ENCODE peak calls at places on chromosome 19, in six cellular contexts. Q, D, A, C, V and H are unnamed samples.

GRCh38 chr19:32876919-32877285 is 7.3 kb upstream of the SLC7A9 start:
- DNase-seq in V (peak), C (peak), D (no peak), A (no peak), Q (no peak), H (no peak)

GRCh38 chr19:51471527-51471926 is 6.8 kb upstream of the CEACAM18 start:
- DNase-seq in Q (no peak), V (no peak), D (no peak), A (no peak), C (no peak), H (no peak)

GRCh38 chr19:9150650-9151049 is 10.5 kb downstream of the ZNF317 start:
- DNase-seq in D (no peak), V (no peak), A (no peak), Q (no peak), C (no peak), H (no peak)

GRCh38 chr19:9768175-9769112 is at the start of gene ZNF846:
- DNase-seq in C (peak), A (peak), Q (peak), D (peak), V (peak), H (peak)

GRCh38 chr19:43534811-43535761 is 2.1 kb downstream of the ZNF575 start:
- DNase-seq in Q (peak), D (peak), C (peak), A (peak), V (peak), H (peak)

GRCh38 chr19:38974599-38975213 is 836 bp downstream of the FBXO17 start:
- DNase-seq in V (no peak), D (no peak), C (peak), A (no peak), Q (no peak), H (no peak)

GRCh38 chr19:40990972-40991381 is at the start of gene CYP2B6:
- DNase-seq in V (no peak), A (no peak), D (no peak), C (no peak), Q (no peak), H (no peak)

GRCh38 chr19:8017808-8018207 is 12.4 kb upstream of the ELAVL1 start:
- DNase-seq in Q (peak), V (no peak), C (no peak), D (no peak), A (no peak), H (no peak)

GRCh38 chr19:10718205-10719196 is 622 bp downstream of the DNM2 start:
- DNase-seq in D (peak), V (no peak), Q (peak), A (no peak), C (peak), H (peak)

GRCh38 chr19:17703823-17704463 is 15.3 kb upstream of the MAP1S start:
- DNase-seq in C (no peak), V (peak), D (no peak), A (no peak), Q (peak), H (no peak)

GRCh38 chr19:18470153-18470552 is 32.2 kb upstream of the ISYNA1 start:
- DNase-seq in Q (no peak), C (peak), A (no peak), V (no peak), D (no peak), H (no peak)

GRCh38 chr19:10036601-10037071 is 23.4 kb downstream of the RDH8 start:
- DNase-seq in A (no peak), D (no peak), Q (no peak), V (no peak), C (peak), H (no peak)

GRCh38 chr19:56089344-56089743 is 31.8 kb downstream of the ZNF787 start:
- DNase-seq in A (no peak), V (no peak), D (no peak), Q (no peak), C (no peak), H (no peak)

GRCh38 chr19:38711726-38712153 is 32.5 kb downstream of the CAPN12 start:
- DNase-seq in C (no peak), A (no peak), V (peak), D (no peak), Q (peak), H (no peak)

GRCh38 chr19:32387701-32388392 is 17.7 kb upstream of the DPY19L3 start:
- DNase-seq in A (no peak), V (peak), Q (no peak), C (no peak), D (no peak), H (no peak)

GRCh38 chr19:35991731-35992450 is 3.1 kb upstream of the SDHAF1 start:
- DNase-seq in C (no peak), D (no peak), Q (no peak), A (no peak), V (no peak), H (no peak)

GRCh38 chr19:3778899-3779723 is 7.1 kb downstream of the MATK start:
- DNase-seq in D (no peak), Q (no peak), V (no peak), C (no peak), A (no peak), H (no peak)

GRCh38 chr19:18173054-18173571 is 500 bp upstream of the IFI30 start:
- DNase-seq in Q (peak), V (no peak), C (no peak), A (no peak), D (peak), H (no peak)

GRCh38 chr19:15285896-15286591 is 46.3 kb downstream of the BRD4 start:
- DNase-seq in C (no peak), V (no peak), Q (no peak), D (no peak), A (no peak), H (no peak)

GRCh38 chr19:15287496-15287895 is 44.8 kb downstream of the BRD4 start:
- DNase-seq in A (no peak), C (no peak), D (no peak), V (no peak), Q (no peak), H (no peak)

GRCh38 chr19:15284896-15285295 is 47.4 kb downstream of the BRD4 start:
- DNase-seq in A (no peak), Q (no peak), C (no peak), V (no peak), D (no peak), H (no peak)

GRCh38 chr19:15288146-15288963 is 44.0 kb downstream of the BRD4 start:
- DNase-seq in C (no peak), A (no peak), D (no peak), Q (no peak), V (no peak), H (peak)

GRCh38 chr19:15286688-15287355 is 45.5 kb downstream of the BRD4 start:
- DNase-seq in V (no peak), A (no peak), C (no peak), D (no peak), Q (no peak), H (no peak)
- H3K4me3 ChIP-seq in V (no peak), A (no peak), C (no peak), D (no peak), Q (no peak), H (no peak)

GRCh38 chr19:30997222-30997621 is 352.0 kb downstream of the TSHZ3 start:
- DNase-seq in D (no peak), A (no peak), Q (no peak), V (no peak), C (no peak), H (no peak)

GRCh38 chr19:31000913-31001312 is 348.3 kb downstream of the TSHZ3 start:
- DNase-seq in A (no peak), C (no peak), D (no peak), V (no peak), Q (no peak), H (no peak)

GRCh38 chr19:30999726-31000125 is 349.5 kb downstream of the TSHZ3 start:
- DNase-seq in A (no peak), V (no peak), D (no peak), C (no peak), Q (no peak), H (no peak)

GRCh38 chr19:31002852-31003251 is 346.4 kb downstream of the TSHZ3 start:
- DNase-seq in Q (no peak), D (no peak), C (no peak), V (no peak), A (no peak), H (no peak)
- TF ChIP-seq CTCF in Q (no peak), D (no peak), C (peak), V (no peak), A (no peak), H (no peak)

DNA sequence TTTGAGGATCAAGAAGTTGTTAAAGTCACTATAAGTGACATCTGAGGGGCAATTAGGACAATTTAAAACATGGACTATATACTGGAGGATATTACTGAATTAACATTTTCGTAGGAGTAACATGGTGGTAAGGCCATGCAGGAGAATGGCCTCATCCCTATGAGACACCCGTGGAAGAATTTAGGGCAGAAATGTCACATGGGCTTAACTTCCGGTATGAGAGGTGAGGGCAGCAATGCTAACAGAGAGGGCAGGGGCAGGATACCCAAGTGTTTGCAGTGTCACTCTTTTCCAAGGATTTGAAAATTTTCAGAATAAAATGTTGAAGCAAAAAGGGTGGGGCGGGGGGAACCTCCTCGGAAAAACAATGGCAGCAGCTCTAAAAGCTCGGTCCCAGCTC is 23.6 kb downstream of the RANBP3 start:
- DNase-seq in C (no peak), A (no peak), V (no peak), Q (no peak), D (no peak), H (no peak)
- H3K27ac ChIP-seq in C (peak), A (peak), V (peak), Q (peak), D (peak), H (peak)

GRCh38 chr19:20664917-20665781 is 3.8 kb upstream of the ZNF626 start:
- DNase-seq in A (no peak), V (no peak), C (peak), D (no peak), Q (no peak), H (no peak)
- H3K4me3 ChIP-seq in A (peak), V (peak), C (no peak), D (no peak), Q (peak), H (no peak)

GRCh38 chr19:45254044-45254531 is 3.0 kb downstream of the MARK4 start:
- DNase-seq in A (no peak), D (no peak), V (no peak), Q (no peak), C (no peak), H (no peak)
- TF ChIP-seq CTCF in A (peak), D (no peak), V (peak), Q (peak), C (no peak), H (no peak)

GRCh38 chr19:15316498-15316897 is 15.8 kb downstream of the BRD4 start:
- DNase-seq in D (peak), A (no peak), Q (no peak), C (no peak), V (no peak), H (no peak)

GRCh38 chr19:15313649-15314279 is 18.6 kb downstream of the BRD4 start:
- DNase-seq in D (peak), C (no peak), Q (no peak), V (no peak), A (no peak), H (no peak)

GRCh38 chr19:15318241-15318691 is 14.1 kb downstream of the BRD4 start:
- DNase-seq in D (peak), Q (no peak), A (no peak), C (no peak), V (no peak), H (no peak)

GRCh38 chr19:15317392-15318011 is 14.8 kb downstream of the BRD4 start:
- DNase-seq in Q (no peak), D (no peak), C (no peak), V (peak), A (no peak), H (no peak)

DNA sequence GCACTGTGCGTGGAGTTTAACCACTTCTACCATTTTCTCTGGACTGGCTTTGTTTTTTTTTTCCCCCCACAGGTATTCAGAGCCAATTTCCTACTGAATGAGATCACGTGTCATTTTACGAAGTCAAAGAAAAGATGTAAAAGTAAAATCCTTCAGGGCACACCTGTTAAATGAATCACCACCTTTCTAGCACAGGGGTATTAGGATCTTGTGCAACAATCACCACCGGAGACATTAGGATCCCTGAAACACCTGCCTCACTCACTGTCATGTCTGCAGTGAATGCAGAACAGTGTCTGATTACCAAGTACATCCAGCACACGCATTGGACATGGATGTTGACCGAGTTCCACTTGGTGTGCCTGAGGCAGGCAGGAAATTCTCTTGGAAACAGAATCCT is 17.2 kb downstream of the BRD4 start:
- DNase-seq in D (no peak), C (no peak), V (no peak), Q (no peak), A (no peak), H (no peak)
- H3K27ac ChIP-seq in D (no peak), C (peak), V (no peak), Q (no peak), A (no peak), H (no peak)

GRCh38 chr19:58499021-58499927 is 12.5 kb downstream of the SLC27A5 start:
- DNase-seq in A (peak), C (peak), V (peak), D (peak), Q (peak), H (peak)

GRCh38 chr19:58498316-58499020 is 13.3 kb downstream of the SLC27A5 start:
- DNase-seq in V (no peak), A (no peak), C (peak), Q (peak), D (peak), H (no peak)

GRCh38 chr19:58497634-58498170 is 14.1 kb downstream of the SLC27A5 start:
- DNase-seq in C (no peak), V (no peak), Q (no peak), D (no peak), A (no peak), H (no peak)

DNA sequence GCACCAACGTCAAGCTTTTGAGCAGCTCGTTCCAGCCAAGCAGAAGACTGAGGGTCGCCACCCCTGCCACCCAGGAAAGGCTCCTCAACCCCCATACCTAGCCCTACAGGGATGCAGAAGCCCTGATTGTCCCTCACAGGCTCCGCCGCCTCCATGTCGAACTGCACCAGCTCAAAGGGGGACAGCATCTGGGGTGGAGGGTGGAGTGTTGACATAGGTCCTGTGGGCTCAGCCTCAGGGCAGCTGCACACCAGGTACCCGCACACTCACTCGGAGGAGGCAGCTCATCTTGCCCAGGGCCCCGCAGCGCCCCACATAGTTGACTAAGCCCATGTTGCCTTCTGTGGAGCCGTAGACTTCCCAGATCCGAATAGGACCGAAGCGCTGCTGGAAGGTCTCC is 11.6 kb downstream of the SLC27A5 start:
- DNase-seq in V (no peak), A (no peak), Q (no peak), D (no peak), C (no peak), H (no peak)
- H3K4me3 ChIP-seq in V (peak), A (no peak), Q (peak), D (peak), C (peak), H (peak)

DNA sequence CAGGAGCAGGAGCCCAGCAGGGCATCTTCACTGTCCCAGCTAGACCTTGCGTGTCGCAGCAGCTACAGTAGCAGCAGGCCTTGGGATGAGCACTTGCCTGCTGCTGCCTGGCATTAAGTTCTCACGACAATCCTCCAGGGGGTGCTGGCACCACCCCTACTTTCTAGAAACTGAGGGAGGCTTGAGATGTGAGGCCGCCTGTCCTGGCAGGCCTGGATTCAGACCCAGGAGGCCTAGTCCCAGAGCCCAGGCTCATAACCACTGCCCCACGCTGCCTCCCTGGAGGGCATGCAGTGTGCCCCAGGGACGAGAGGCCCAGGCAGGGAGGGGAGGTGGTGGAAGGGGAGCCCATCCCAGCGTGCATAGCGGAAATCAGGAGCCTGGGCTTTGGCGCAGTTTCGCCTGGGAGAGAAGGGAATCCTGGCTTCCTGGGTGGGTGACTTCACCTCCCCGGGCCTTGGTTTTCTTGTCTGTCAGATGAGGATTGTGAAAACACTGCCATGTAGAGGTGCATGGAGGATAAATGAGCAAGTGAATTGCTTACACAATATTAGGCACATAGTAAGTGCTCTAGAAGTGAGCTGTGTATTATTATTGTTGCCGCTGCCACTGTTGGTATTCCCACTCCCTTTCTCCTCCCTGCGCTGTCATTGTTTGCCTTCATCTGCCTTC is 26.1 kb downstream of the PPP5C start:
- DNase-seq in C (no peak), V (peak), Q (no peak), A (no peak), D (peak), H (no peak)
- TF ChIP-seq CTCF in C (no peak), V (peak), Q (no peak), A (peak), D (no peak), H (no peak)